ENCODE peak calls at places on chromosomes 16 and 17, in nine cellular contexts. Y is stomach; K is CD8-positive, alpha-beta memory T cell; L is neural progenitor cell; D is tibial artery; I is fibroblast of mammary gland; J is HFF-Myc; N is adrenal gland; Q is heart right ventricle. B is an unnamed sample.
A peak's percentile ranks its signal among the peaks of the same experiment; 100 is the strongest.

GRCh38 chr17:42675348-42675983 is 1.3 kb downstream of the PLEKHH3 start:
- DNase-seq in Y (peak; percentile 77), K (no peak), L (no peak), D (no peak), I (no peak), J (no peak), N (peak; percentile 29), Q (peak; percentile 77), B (peak; percentile 71)

GRCh38 chr16:349211-349610 is 3.3 kb downstream of the AXIN1 start:
- DNase-seq in Y (no peak), K (no peak), L (peak; percentile 0), D (no peak), I (no peak), J (no peak), N (peak; percentile 61), Q (no peak), B (no peak)

GRCh38 chr17:55286681-55287589 is 22.2 kb downstream of the HLF start:
- DNase-seq in Y (peak; percentile 78), K (no peak), L (no peak), D (no peak), I (peak; percentile 47), J (no peak), N (no peak), Q (no peak), B (no peak)

GRCh38 chr16:4393243-4393606 is 21.6 kb downstream of the VASN start:
- DNase-seq in Y (peak; percentile 69), K (no peak), L (no peak), D (no peak), I (peak; percentile 82), J (peak; percentile 52), N (no peak), Q (no peak), B (no peak)

GRCh38 chr17:78997881-78998280 is 11.7 kb downstream of the CANT1 start:
- DNase-seq in Y (no peak), K (no peak), L (no peak), D (peak; percentile 19), I (no peak), J (no peak), N (peak; percentile 6), Q (no peak), B (no peak)

GRCh38 chr16:80045944-80046660 is 445.6 kb upstream of the MAF start:
- DNase-seq in Y (no peak), K (no peak), L (peak; percentile 65), D (no peak), I (no peak), J (no peak), N (no peak), Q (no peak), B (no peak)

GRCh38 chr17:2282297-2282873 is 21.2 kb downstream of the SMG6 start:
- DNase-seq in Y (no peak), K (no peak), L (peak; percentile 63), D (peak; percentile 30), I (peak; percentile 89), J (peak; percentile 70), N (no peak), Q (no peak), B (no peak)

GRCh38 chr17:44940768-44941167 is 6.8 kb downstream of the KIF18B start:
- DNase-seq in Y (no peak), K (no peak), L (no peak), D (no peak), I (no peak), J (no peak), N (no peak), Q (no peak), B (no peak)

GRCh38 chr16:23509763-23510153 is 536 bp downstream of the GGA2 start:
- DNase-seq in Y (no peak), K (peak; percentile 36), L (peak; percentile 87), D (no peak), I (peak; percentile 29), J (no peak), N (peak; percentile 60), Q (peak; percentile 17), B (no peak)

GRCh38 chr17:78438694-78439325 is 60.4 kb downstream of the PGS1 start:
- DNase-seq in Y (no peak), K (no peak), L (no peak), D (no peak), I (no peak), J (no peak), N (no peak), Q (no peak), B (no peak)

GRCh38 chr16:7964717-7965116 is 625.6 kb downstream of the TMEM114 start:
- DNase-seq in Y (no peak), K (no peak), L (no peak), D (no peak), I (no peak), J (no peak), N (no peak), Q (no peak), B (no peak)

GRCh38 chr16:55701442-55702319 is 45.9 kb downstream of the SLC6A2 start:
- DNase-seq in Y (peak; percentile 76), K (peak; percentile 5), L (peak; percentile 70), D (peak; percentile 39), I (peak; percentile 35), J (peak; percentile 20), N (peak; percentile 59), Q (peak; percentile 61), B (peak; percentile 69)

GRCh38 chr17:50114849-50115357 is 15.1 kb downstream of the SAMD14 start:
- DNase-seq in Y (peak; percentile 45), K (no peak), L (peak; percentile 85), D (no peak), I (peak; percentile 74), J (no peak), N (peak; percentile 63), Q (no peak), B (no peak)

GRCh38 chr16:84617068-84617630 is 729 bp downstream of the COTL1 start:
- DNase-seq in Y (peak; percentile 45), K (peak; percentile 29), L (peak; percentile 30), D (peak; percentile 35), I (no peak), J (no peak), N (no peak), Q (peak; percentile 37), B (no peak)

GRCh38 chr16:30786936-30787612 is at the start of gene ZNF629:
- DNase-seq in Y (peak; percentile 71), K (no peak), L (peak; percentile 90), D (peak; percentile 69), I (peak; percentile 62), J (no peak), N (peak; percentile 82), Q (peak; percentile 69), B (peak; percentile 86)

GRCh38 chr16:30786115-30786935 is 680 bp downstream of the ZNF629 start:
- DNase-seq in Y (peak; percentile 41), K (no peak), L (peak; percentile 71), D (no peak), I (peak; percentile 63), J (no peak), N (peak; percentile 64), Q (peak; percentile 52), B (peak; percentile 41)

GRCh38 chr16:30783280-30784109 is 3.5 kb downstream of the ZNF629 start:
- DNase-seq in Y (no peak), K (no peak), L (no peak), D (no peak), I (no peak), J (no peak), N (no peak), Q (no peak), B (no peak)

GRCh38 chr16:30784215-30784614 is 2.8 kb downstream of the ZNF629 start:
- DNase-seq in Y (no peak), K (no peak), L (no peak), D (no peak), I (no peak), J (no peak), N (no peak), Q (no peak), B (no peak)

GRCh38 chr16:30785126-30786106 is 1.6 kb downstream of the ZNF629 start:
- DNase-seq in Y (no peak), K (no peak), L (no peak), D (no peak), I (no peak), J (no peak), N (peak; percentile 72), Q (no peak), B (no peak)
- H3K4me3 ChIP-seq in Y (peak overlapping the region; percentile 99), K (no peak overlapping the region), L (peak overlapping the region; percentile 99), D (peak overlapping the region; percentile 88), I (peak overlapping the region; percentile 94), J (peak overlapping the region; percentile 86), N (no peak overlapping the region), Q (peak overlapping the region; percentile 81), B (peak overlapping the region; percentile 98)

GRCh38 chr17:65054602-65055001 is 1.9 kb downstream of the GNA13 start:
- DNase-seq in Y (no peak), K (no peak), L (no peak), D (no peak), I (no peak), J (no peak), N (no peak), Q (no peak), B (no peak)
- H3K4me3 ChIP-seq in Y (peak overlapping the region; percentile 92), K (peak overlapping the region; percentile 28), L (peak overlapping the region; percentile 99), D (peak overlapping the region; percentile 97), I (peak overlapping the region; percentile 92), J (peak overlapping the region; percentile 84), N (no peak overlapping the region), Q (no peak overlapping the region), B (peak overlapping the region; percentile 92)

DNA sequence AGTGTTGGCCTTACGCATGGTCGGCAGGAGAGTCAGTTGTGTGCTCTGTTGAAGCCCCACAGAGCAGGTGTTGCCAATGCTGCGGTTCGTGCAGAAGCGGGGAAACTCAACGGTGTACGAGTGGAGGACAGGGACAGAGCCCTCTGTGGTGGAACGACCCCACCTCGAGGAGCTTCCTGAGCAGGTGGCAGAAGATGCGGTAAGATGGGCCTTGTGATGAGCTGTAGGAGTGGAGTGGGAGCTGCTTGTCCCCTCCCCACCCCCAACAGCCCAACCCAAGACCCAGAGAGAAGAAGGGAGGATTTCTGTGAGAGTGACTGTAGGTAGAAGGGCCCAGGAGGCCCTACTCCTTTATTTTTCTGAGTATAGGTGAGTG is 4.9 kb downstream of the CDK5RAP3 start:
- DNase-seq in Y (no peak), K (no peak), L (no peak), D (no peak), I (no peak), J (no peak), N (no peak), Q (no peak), B (no peak)
- H3K4me3 ChIP-seq in Y (no peak overlapping the region), K (no peak overlapping the region), L (no peak overlapping the region), D (no peak overlapping the region), I (no peak overlapping the region), J (no peak overlapping the region), N (no peak overlapping the region), Q (no peak overlapping the region), B (no peak overlapping the region)

GRCh38 chr16:78184554-78185183 is 85.2 kb downstream of the WWOX start:
- DNase-seq in Y (no peak), K (no peak), L (no peak), D (no peak), I (peak; percentile 30), J (peak; percentile 48), N (no peak), Q (no peak), B (no peak)

GRCh38 chr16:78183886-78184553 is 84.6 kb downstream of the WWOX start:
- DNase-seq in Y (no peak), K (no peak), L (no peak), D (no peak), I (peak; percentile 5), J (no peak), N (no peak), Q (no peak), B (no peak)

GRCh38 chr16:78192734-78193133 is 93.3 kb downstream of the WWOX start:
- DNase-seq in Y (no peak), K (no peak), L (no peak), D (no peak), I (no peak), J (no peak), N (no peak), Q (no peak), B (no peak)

GRCh38 chr16:78183437-78183836 is 84.0 kb downstream of the WWOX start:
- DNase-seq in Y (no peak), K (no peak), L (no peak), D (no peak), I (no peak), J (no peak), N (no peak), Q (no peak), B (no peak)

GRCh38 chr16:78189121-78189520 is 89.7 kb downstream of the WWOX start:
- DNase-seq in Y (no peak), K (no peak), L (no peak), D (no peak), I (no peak), J (no peak), N (no peak), Q (no peak), B (no peak)
- H3K4me3 ChIP-seq in Y (no peak overlapping the region), K (no peak overlapping the region), L (no peak overlapping the region), D (no peak overlapping the region), I (no peak overlapping the region), J (no peak overlapping the region), N (no peak overlapping the region), Q (no peak overlapping the region), B (no peak overlapping the region)

B was measured in psoas muscle.